ENCODE peak calls at places on chromosomes 4 and X, in four cellular contexts. E, Y, N and L are unnamed samples.

GRCh38 chr4:103499094-103499493 is 220.7 kb downstream of the TACR3 start:
- DNase-seq in E (no peak), Y (no peak), N (no peak), L (no peak)

GRCh38 chrX:39772057-39772832 is 325.5 kb downstream of the BCOR start:
- DNase-seq in E (peak; percentile 55), Y (no peak), N (peak; percentile 47), L (no peak)

GRCh38 chrX:39877919-39878318 is 219.8 kb downstream of the BCOR start:
- DNase-seq in E (no peak), Y (no peak), N (no peak), L (no peak)

GRCh38 chrX:39773923-39774803 is 323.6 kb downstream of the BCOR start:
- DNase-seq in E (peak; percentile 28), Y (no peak), N (no peak), L (no peak)

GRCh38 chr4:37453361-37454262 is 209.1 kb downstream of the NWD2 start:
- DNase-seq in E (no peak), Y (no peak), N (peak; percentile 82), L (peak; percentile 65)

GRCh38 chr4:25973346-25973745 is 59.3 kb downstream of the SMIM20 start:
- DNase-seq in E (no peak), Y (no peak), N (no peak), L (peak; percentile 62)

GRCh38 chrX:110477593-110478228 is 119.1 kb downstream of the RTL9 start:
- DNase-seq in E (no peak), Y (no peak), N (no peak), L (no peak)

GRCh38 chr4:72320185-72320948 is 248.7 kb downstream of the ADAMTS3 start:
- DNase-seq in E (no peak), Y (no peak), N (no peak), L (no peak)

GRCh38 chr4:185280608-185281007 is 71.2 kb downstream of the SNX25 start:
- DNase-seq in E (no peak), Y (no peak), N (no peak), L (no peak)